ENCODE peak calls at places on chromosome 1, in eight cellular contexts. Y is esophagus squamous epithelium, D is heart left ventricle, R is breast epithelium, U is ovary, Z is body of pancreas, S is spleen, H is endothelial cell of umbilical vein. Q is an unnamed sample.

GRCh38 chr1:167996266-167996665 is 59.4 kb upstream of the MPC2 start:
- DNase-seq in Y (no peak), D (no peak), R (no peak), U (no peak), Z (no peak), S (no peak), H (no peak), Q (no peak)

GRCh38 chr1:17167041-17167782 is 37.7 kb upstream of the PADI1 start:
- DNase-seq in Y (no peak), D (no peak), R (no peak), U (no peak), Z (no peak), S (no peak), H (no peak), Q (no peak)

GRCh38 chr1:209229494-209230059 is 353.9 kb upstream of the CAMK1G start:
- DNase-seq in Y (no peak), D (no peak), R (no peak), U (no peak), Z (no peak), S (no peak), H (no peak), Q (no peak)

GRCh38 chr1:218679391-218679790 is 334.3 kb downstream of the TGFB2 start:
- DNase-seq in Y (no peak), D (no peak), R (no peak), U (no peak), Z (no peak), S (no peak), H (no peak), Q (no peak)

GRCh38 chr1:38741341-38741740 is 118.2 kb downstream of the RRAGC start:
- DNase-seq in Y (no peak), D (no peak), R (no peak), U (no peak), Z (no peak), S (no peak), H (no peak), Q (peak; percentile 53)

GRCh38 chr1:156733989-156734584 is 5.5 kb upstream of the ISG20L2 start:
- DNase-seq in Y (no peak), D (peak; percentile 49), R (no peak), U (no peak), Z (no peak), S (peak; percentile 65), H (no peak), Q (no peak)

GRCh38 chr1:207644852-207645631 is at the start of gene CR1L:
- DNase-seq in Y (no peak), D (peak; percentile 84), R (peak; percentile 71), U (peak; percentile 73), Z (peak; percentile 73), S (peak; percentile 91), H (peak; percentile 76), Q (peak; percentile 87)

GRCh38 chr1:54798769-54799641 is 2.1 kb downstream of the TTC22 start:
- DNase-seq in Y (no peak), D (no peak), R (no peak), U (no peak), Z (peak; percentile 47), S (peak; percentile 51), H (no peak), Q (no peak)

GRCh38 chr1:244160455-244161020 is 109.5 kb downstream of the ZBTB18 start:
- DNase-seq in Y (no peak), D (no peak), R (no peak), U (no peak), Z (no peak), S (no peak), H (no peak), Q (no peak)

GRCh38 chr1:145897969-145898368 is 11.9 kb downstream of the ITGA10 start:
- DNase-seq in Y (no peak), D (no peak), R (no peak), U (no peak), Z (no peak), S (no peak), H (no peak), Q (no peak)

GRCh38 chr1:150072959-150073358 is 5.4 kb downstream of the VPS45 start:
- DNase-seq in Y (no peak), D (no peak), R (no peak), U (no peak), Z (no peak), S (no peak), H (peak; percentile 40), Q (no peak)

GRCh38 chr1:59150537-59151386 is 146.1 kb upstream of the FGGY start:
- DNase-seq in Y (no peak), D (peak; percentile 76), R (peak; percentile 47), U (peak; percentile 74), Z (peak; percentile 52), S (no peak), H (peak; percentile 89), Q (peak; percentile 94)

GRCh38 chr1:25534389-25534788 is 9.0 kb upstream of the LDLRAP1 start:
- DNase-seq in Y (no peak), D (no peak), R (no peak), U (no peak), Z (no peak), S (peak; percentile 64), H (no peak), Q (no peak)

GRCh38 chr1:12208271-12208670 is 21.6 kb upstream of the VPS13D start:
- DNase-seq in Y (no peak), D (no peak), R (no peak), U (no peak), Z (no peak), S (no peak), H (no peak), Q (no peak)

GRCh38 chr1:81801032-81801833 is 499 bp downstream of the ADGRL2 start:
- DNase-seq in Y (no peak), D (peak; percentile 76), R (peak; percentile 77), U (peak; percentile 83), Z (peak; percentile 79), S (peak; percentile 80), H (peak; percentile 91), Q (peak; percentile 84)

GRCh38 chr1:20479840-20480239 is 6.2 kb downstream of the CAMK2N1 start:
- DNase-seq in Y (no peak), D (no peak), R (no peak), U (no peak), Z (no peak), S (no peak), H (no peak), Q (no peak)

GRCh38 chr1:150151291-150152181 is 1.8 kb downstream of the PLEKHO1 start:
- DNase-seq in Y (no peak), D (peak; percentile 78), R (no peak), U (peak; percentile 49), Z (no peak), S (peak; percentile 94), H (no peak), Q (peak; percentile 53)

GRCh38 chr1:49424782-49425181 is 599.0 kb downstream of the AGBL4 start:
- DNase-seq in Y (no peak), D (no peak), R (no peak), U (no peak), Z (no peak), S (no peak), H (no peak), Q (no peak)

GRCh38 chr1:13900583-13900982 is 200.6 kb downstream of the PRDM2 start:
- DNase-seq in Y (no peak), D (no peak), R (no peak), U (no peak), Z (no peak), S (no peak), H (no peak), Q (no peak)

GRCh38 chr1:210455840-210456603 is 127.3 kb downstream of the HHAT start:
- DNase-seq in Y (no peak), D (no peak), R (no peak), U (no peak), Z (no peak), S (no peak), H (no peak), Q (no peak)

GRCh38 chr1:195704028-195704427 is 904.2 kb downstream of the KCNT2 start:
- DNase-seq in Y (no peak), D (no peak), R (no peak), U (no peak), Z (no peak), S (no peak), H (no peak), Q (no peak)

GRCh38 chr1:10459185-10459584 is 9.4 kb downstream of the CORT start:
- DNase-seq in Y (no peak), D (no peak), R (no peak), U (no peak), Z (no peak), S (no peak), H (peak; percentile 56), Q (no peak)

GRCh38 chr1:175191654-175192053 is 922 bp downstream of the KIAA0040 start:
- DNase-seq in Y (no peak), D (no peak), R (no peak), U (no peak), Z (peak; percentile 29), S (no peak), H (peak; percentile 4), Q (no peak)

GRCh38 chr1:44314401-44314800 is 40.7 kb downstream of the ERI3 start:
- DNase-seq in Y (no peak), D (no peak), R (no peak), U (no peak), Z (no peak), S (no peak), H (no peak), Q (no peak)
- TF ChIP-seq CTCF in Y (no peak), D (no peak), R (no peak), U (no peak), Z (no peak), S (no peak), H (no peak), Q (no peak)

GRCh38 chr1:2314803-2315710 is 76.3 kb downstream of the MORN1 start:
- DNase-seq in Y (no peak), D (peak; percentile 81), R (no peak), U (peak; percentile 83), Z (peak; percentile 53), S (peak; percentile 91), H (peak; percentile 29), Q (no peak)

GRCh38 chr1:2314297-2314802 is 77.0 kb downstream of the MORN1 start:
- DNase-seq in Y (no peak), D (peak; percentile 85), R (no peak), U (peak; percentile 82), Z (peak; percentile 71), S (peak; percentile 84), H (no peak), Q (peak; percentile 68)

GRCh38 chr1:2316451-2316940 is 74.9 kb downstream of the MORN1 start:
- DNase-seq in Y (no peak), D (no peak), R (no peak), U (no peak), Z (no peak), S (no peak), H (no peak), Q (no peak)

GRCh38 chr1:2317230-2318065 is 73.9 kb downstream of the MORN1 start:
- DNase-seq in Y (no peak), D (no peak), R (no peak), U (no peak), Z (no peak), S (no peak), H (no peak), Q (no peak)

GRCh38 chr1:2315711-2316450 is 75.5 kb downstream of the MORN1 start:
- DNase-seq in Y (no peak), D (no peak), R (no peak), U (no peak), Z (no peak), S (peak; percentile 83), H (no peak), Q (no peak)
- H3K27ac ChIP-seq in Y (peak overlapping the region; percentile 78), D (peak overlapping the region; percentile 77), R (peak overlapping the region; percentile 93), U (peak overlapping the region; percentile 75), Z (peak overlapping the region; percentile 65), S (peak overlapping the region; percentile 96), H (no peak overlapping the region), Q (no peak overlapping the region)

GRCh38 chr1:180912801-180913616 is at the start of gene KIAA1614:
- DNase-seq in Y (no peak), D (peak; percentile 75), R (no peak), U (peak; percentile 68), Z (no peak), S (no peak), H (no peak), Q (no peak)
- TF ChIP-seq POLR2A in Y (peak; percentile 10), D (no peak), R (no peak), U (peak; percentile 7), Z (no peak), S (no peak), H (no peak), Q (no peak)

GRCh38 chr1:62401034-62401433 is 35.8 kb upstream of the USP1 start:
- DNase-seq in Y (no peak), D (no peak), R (no peak), U (no peak), Z (no peak), S (no peak), H (no peak), Q (no peak)
- TF ChIP-seq CTCF in Y (no peak), D (no peak), R (no peak), U (no peak), Z (no peak), S (no peak), H (no peak), Q (no peak)